ENCODE peak calls at places on chromosomes 12 and 14, in four cellular contexts. L, Z, G and Q are unnamed samples.

GRCh38 chr12:116882742-116883141 is 1.5 kb upstream of the HRK start:
- DNase-seq in L (peak), Z (peak), G (peak), Q (peak)

GRCh38 chr12:121154793-121155375 is 22.2 kb downstream of the P2RX7 start:
- DNase-seq in L (no peak), Z (no peak), G (no peak), Q (no peak)

GRCh38 chr14:96662116-96662901 is 134.9 kb upstream of the VRK1 start:
- DNase-seq in L (no peak), Z (no peak), G (no peak), Q (no peak)

GRCh38 chr14:102510616-102511520 is 1.3 kb upstream of the ANKRD9 start:
- DNase-seq in L (peak), Z (peak), G (no peak), Q (no peak)

GRCh38 chr14:105910426-105910825 is 384.0 kb downstream of the TMEM121 start:
- DNase-seq in L (no peak), Z (no peak), G (no peak), Q (no peak)

GRCh38 chr14:102164241-102164641 is 24.5 kb downstream of the WDR20 start:
- DNase-seq in L (no peak), Z (no peak), G (peak), Q (peak)

GRCh38 chr12:97573901-97574300 is 111.3 kb downstream of the RMST start:
- DNase-seq in L (no peak), Z (no peak), G (no peak), Q (peak)

GRCh38 chr12:30154996-30155730 is 371.4 kb upstream of the TMTC1 start:
- DNase-seq in L (no peak), Z (no peak), G (peak), Q (peak)

GRCh38 chr12:57360468-57360867 is 70.4 kb downstream of the R3HDM2 start:
- DNase-seq in L (no peak), Z (no peak), G (no peak), Q (no peak)

GRCh38 chr12:49092086-49092815 is 2.4 kb downstream of the DHH start:
- DNase-seq in L (peak), Z (peak), G (peak), Q (no peak)

DNA sequence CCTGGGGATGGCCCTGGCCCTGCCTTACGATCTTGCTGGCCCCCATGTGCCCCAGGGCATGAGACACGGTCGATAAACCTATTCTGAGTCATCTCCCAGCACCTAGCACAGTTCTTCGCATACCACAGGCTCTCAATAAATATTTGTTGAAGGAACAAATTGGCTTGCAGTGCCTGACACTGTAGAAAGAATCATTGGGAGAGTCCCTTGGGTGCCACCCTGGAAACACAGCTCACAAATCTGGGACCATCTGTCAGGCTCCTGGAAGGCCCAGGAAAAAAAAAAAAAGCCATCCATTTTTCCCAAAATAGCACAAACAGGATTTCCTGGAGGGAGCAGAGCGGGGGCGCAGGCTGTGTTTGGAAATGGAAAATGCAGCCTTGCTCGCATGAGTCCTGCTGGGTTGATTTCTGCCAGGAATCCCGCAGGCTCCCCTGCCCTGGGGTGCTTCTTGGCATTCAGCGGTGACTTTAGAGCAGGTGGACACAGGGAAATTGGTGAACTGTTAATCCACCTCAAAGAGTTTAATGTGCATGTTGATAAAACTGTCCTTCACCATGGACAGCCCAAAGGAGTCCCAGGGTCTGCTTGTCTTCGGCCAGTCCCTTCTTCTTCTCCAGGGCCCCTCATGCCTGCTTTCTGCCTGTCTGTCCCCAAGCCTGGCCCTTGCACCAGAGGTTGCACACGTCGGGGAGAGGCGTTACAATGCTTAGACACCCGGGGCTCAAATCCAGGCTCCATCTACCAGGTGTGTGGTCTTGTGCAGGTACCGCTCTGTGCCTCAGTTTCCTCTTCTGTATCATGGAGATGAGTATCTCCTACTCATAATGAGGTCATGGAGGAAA is 106.1 kb upstream of the RFLNA start:
- DNase-seq in L (no peak), Z (no peak), G (no peak), Q (no peak)
- H2AFZ ChIP-seq in L (no peak), Z (no peak), G (no peak), Q (no peak)

GRCh38 chr14:100981808-100982207 is 78.3 kb upstream of the RTL1 start:
- DNase-seq in L (no peak), Z (no peak), G (peak), Q (peak)

GRCh38 chr14:100982764-100983163 is 79.2 kb upstream of the RTL1 start:
- DNase-seq in L (no peak), Z (no peak), G (peak), Q (no peak)

GRCh38 chr14:100983710-100984109 is 80.2 kb upstream of the RTL1 start:
- DNase-seq in L (no peak), Z (no peak), G (no peak), Q (no peak)

GRCh38 chr14:100980823-100981222 is 77.3 kb upstream of the RTL1 start:
- DNase-seq in L (no peak), Z (no peak), G (no peak), Q (no peak)

DNA sequence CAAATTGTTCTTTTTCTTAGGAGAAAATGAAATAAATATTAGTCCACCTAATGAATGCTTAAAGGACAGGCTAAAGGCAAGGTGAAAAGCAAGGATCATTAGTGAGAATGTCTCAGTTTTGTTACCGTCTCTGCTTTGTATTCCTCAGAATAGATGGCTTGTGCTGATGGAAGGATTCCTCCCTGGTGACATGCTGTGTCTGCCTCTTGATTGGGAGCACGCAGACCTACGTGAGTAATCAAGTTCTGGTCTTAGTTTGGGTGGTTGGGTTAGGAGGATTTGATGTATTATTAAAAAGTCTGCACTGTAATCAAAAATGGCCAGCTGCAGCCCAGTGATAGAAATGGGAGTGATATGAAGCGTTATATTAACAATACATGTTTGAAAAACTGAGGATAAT is 78.8 kb upstream of the RTL1 start:
- DNase-seq in L (peak), Z (no peak), G (no peak), Q (peak)
- H3K4me2 ChIP-seq in L (no peak), Z (no peak), G (no peak), Q (no peak)

DNA sequence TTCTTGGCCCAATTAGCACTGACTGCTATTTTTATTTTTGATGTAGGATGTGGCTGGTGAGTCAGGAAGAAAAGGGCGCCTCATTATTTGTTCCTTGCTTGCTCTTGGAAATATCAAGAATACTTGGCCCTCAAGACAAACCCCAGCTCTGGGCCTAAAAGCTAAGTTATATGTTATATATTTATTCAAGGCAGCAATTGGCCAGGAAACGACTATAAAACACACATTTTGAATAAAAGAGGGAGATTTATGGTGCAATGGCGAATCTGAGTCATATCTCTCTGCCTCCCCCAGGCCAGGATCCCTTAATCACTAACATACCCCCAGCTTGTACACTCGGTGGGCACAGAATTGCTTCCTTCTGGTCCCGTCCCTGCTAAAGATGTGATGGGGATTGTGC is 63.3 kb downstream of the TBX5 start:
- DNase-seq in L (no peak), Z (no peak), G (peak), Q (no peak)
- TF ChIP-seq CTCF in L (no peak), Z (no peak), G (no peak), Q (no peak)

GRCh38 chr12:110906088-110906487 is 14.3 kb downstream of the MYL2 start:
- DNase-seq in L (no peak), Z (peak), G (no peak), Q (no peak)
- H2AFZ ChIP-seq in L (no peak), Z (peak), G (no peak), Q (no peak)

GRCh38 chr12:59649203-59649602 is 53.4 kb downstream of the SLC16A7 start:
- DNase-seq in L (no peak), Z (no peak), G (peak), Q (peak)

GRCh38 chr12:59651230-59651920 is 55.5 kb downstream of the SLC16A7 start:
- DNase-seq in L (no peak), Z (no peak), G (peak), Q (peak)

GRCh38 chr12:59654061-59654460 is 58.2 kb downstream of the SLC16A7 start:
- DNase-seq in L (no peak), Z (no peak), G (no peak), Q (no peak)

GRCh38 chr12:59652098-59652497 is 56.3 kb downstream of the SLC16A7 start:
- DNase-seq in L (no peak), Z (no peak), G (no peak), Q (no peak)

GRCh38 chr12:59650594-59651229 is 54.9 kb downstream of the SLC16A7 start:
- DNase-seq in L (no peak), Z (no peak), G (peak), Q (no peak)
- H3K4me2 ChIP-seq in L (no peak), Z (no peak), G (no peak), Q (peak)